ENCODE peak calls at places on chromosomes 7 and 10, in four cellular contexts. B is pancreas; M is CD8-positive, alpha-beta T cell; Y is CD4-positive, CD25-positive, alpha-beta regulatory T cell. I is an unnamed sample. For H3K36me3, the result is how much of the 10 kb centered on the place peaks cover.

GRCh38 chr7:142805350-142806020 is 34.7 kb downstream of the PRSS2 start:
- DNase-seq in B (no peak), M (peak), Y (no peak), I (no peak)

GRCh38 chr10:28382520-28383269 is 79.8 kb upstream of the MPP7 start:
- DNase-seq in B (no peak), M (no peak), Y (no peak), I (no peak)

GRCh38 chr10:8050561-8051108 is 3.9 kb upstream of the GATA3 start:
- DNase-seq in B (no peak), M (peak), Y (no peak), I (no peak)

GRCh38 chr7:119413314-119413805 is 859.6 kb upstream of the KCND2 start:
- DNase-seq in B (peak), M (no peak), Y (no peak), I (no peak)

GRCh38 chr10:125850766-125851731 is 27.7 kb downstream of the BCCIP start:
- DNase-seq in B (no peak), M (no peak), Y (no peak), I (no peak)

GRCh38 chr7:47931005-47931787 is 17.1 kb downstream of the PKD1L1 start:
- DNase-seq in B (no peak), M (no peak), Y (no peak), I (no peak)

GRCh38 chr10:58064714-58065528 is 202.8 kb downstream of the IPMK start:
- DNase-seq in B (no peak), M (no peak), Y (no peak), I (no peak)

GRCh38 chr10:63767512-63767911 is 246.3 kb downstream of the REEP3 start:
- DNase-seq in B (no peak), M (no peak), Y (no peak), I (no peak)

GRCh38 chr10:106560925-106561640 is 603.4 kb downstream of the SORCS1 start:
- DNase-seq in B (no peak), M (no peak), Y (no peak), I (no peak)

GRCh38 chr10:119871881-119872609 is 598 bp downstream of the MCMBP start:
- DNase-seq in B (peak), M (peak), Y (peak), I (peak)

GRCh38 chr10:109882251-109883057 is 40.9 kb downstream of the XPNPEP1 start:
- DNase-seq in B (no peak), M (no peak), Y (no peak), I (no peak)

GRCh38 chr10:98273454-98273850 is 5.5 kb upstream of the LOXL4 start:
- DNase-seq in B (no peak), M (no peak), Y (no peak), I (no peak)

GRCh38 chr10:129768437-129769355 is 195.4 kb downstream of the EBF3 start:
- DNase-seq in B (no peak), M (peak), Y (no peak), I (no peak)

DNA sequence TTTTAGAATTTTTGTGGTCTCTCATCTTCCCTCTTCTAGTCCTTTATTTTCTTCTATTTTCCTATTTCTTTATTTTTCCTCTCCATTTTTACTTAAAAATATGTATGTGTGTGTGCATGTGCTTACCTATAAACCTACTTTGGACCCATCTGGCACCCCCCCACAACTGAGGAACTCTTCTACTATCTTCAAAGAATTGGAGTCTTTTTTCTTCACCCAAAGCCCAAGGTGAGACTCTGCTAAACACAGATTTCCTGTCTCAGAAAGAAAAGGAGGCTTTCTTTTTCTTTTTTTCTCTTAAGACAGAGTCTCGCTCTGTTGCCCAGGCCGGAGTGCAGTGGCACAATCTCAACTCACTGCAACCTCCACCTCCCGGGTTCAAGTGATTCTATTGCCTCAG is 24.2 kb downstream of the PRTFDC1 start:
- DNase-seq in B (no peak), M (no peak), Y (no peak), I (no peak)
- H3K4me3 ChIP-seq in B (no peak), M (no peak), Y (no peak), I (no peak)

DNA sequence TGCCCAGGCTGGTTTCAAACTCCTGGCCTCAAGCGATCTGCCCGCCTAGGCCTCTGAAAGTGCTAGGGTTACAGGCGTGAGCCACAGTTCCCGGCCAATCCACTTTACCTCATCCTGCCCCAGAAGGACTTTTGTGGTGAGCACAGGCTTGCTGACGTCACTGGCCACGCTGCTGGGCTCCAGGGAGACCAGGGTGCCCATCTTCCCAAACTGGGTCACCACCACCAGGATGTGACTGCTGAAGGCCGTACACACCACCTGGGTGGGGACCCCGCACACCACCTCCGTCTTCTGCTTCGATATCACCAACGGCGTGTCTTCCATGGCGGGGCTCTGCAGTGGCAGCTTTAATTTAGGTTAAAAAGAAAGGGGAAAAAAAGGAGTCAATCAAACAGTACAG is 816 bp downstream of the PSMG3 start:
- DNase-seq in B (no peak), M (no peak), Y (no peak), I (peak)
- H3K36me3 ChIP-seq in B (under half), M (under half), Y (under half), I (under half)

DNA sequence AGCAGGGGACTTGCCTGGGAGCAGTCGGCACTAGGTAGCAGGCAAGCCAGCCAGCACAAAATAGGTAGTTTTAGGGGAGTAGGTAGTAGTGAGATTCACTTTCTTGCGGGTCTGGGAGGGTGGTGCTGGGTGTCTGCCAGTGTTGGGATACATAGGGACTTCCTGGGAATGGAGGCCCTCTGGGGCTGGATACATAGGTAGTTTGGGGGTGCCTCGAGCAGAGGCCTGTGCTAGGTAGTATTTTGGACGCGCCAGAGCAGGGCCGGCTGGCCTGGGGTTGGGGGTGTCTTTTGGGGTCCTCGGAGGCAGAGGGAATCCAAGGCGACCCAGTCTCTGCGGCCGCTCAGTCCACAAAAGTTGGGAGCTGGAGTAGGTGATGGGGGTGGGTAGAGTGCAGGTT is 2.0 kb upstream of the HOXA3 start:
- DNase-seq in B (peak), M (peak), Y (no peak), I (no peak)
- H3K4me3 ChIP-seq in B (no peak), M (no peak), Y (no peak), I (no peak)

DNA sequence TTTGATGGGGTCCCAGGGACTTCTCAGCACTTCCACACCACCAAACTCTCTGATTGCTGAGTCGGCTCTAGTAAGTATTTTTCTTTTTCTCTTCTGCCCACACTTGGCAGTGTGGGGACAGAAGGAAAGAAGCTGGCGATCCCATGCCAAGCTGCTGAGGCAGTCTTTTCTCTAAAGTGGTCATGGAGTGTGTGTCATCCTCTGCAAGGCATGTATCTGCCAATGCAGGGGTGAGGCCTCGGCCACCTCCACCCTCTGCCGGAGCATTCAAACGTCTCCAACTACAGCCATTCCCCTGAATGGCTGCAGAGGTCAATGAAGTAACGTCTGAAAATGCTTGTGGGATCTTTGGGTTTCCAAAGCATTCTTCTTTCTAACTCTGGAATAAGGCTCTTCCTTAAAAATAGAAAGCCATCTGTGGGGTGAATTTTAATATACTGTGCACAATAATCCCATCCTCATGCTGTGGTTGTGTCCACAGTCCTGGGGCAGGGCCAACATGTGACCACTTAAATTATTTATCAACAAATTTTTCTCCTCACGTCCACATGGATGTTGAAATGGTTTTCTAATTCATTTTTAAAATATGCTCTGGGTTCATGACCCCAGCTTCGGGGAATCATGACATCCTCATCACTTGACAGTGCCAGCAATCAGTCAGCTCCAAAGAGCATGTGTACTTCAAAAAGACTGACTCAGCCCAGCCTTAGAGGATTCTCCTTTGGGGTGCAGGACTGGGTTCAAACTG is 171.3 kb upstream of the ITGB1 start:
- DNase-seq in B (no peak), M (no peak), Y (no peak), I (no peak)
- H3K36me3 ChIP-seq in B (under half), M (under half), Y (under half), I (under half)

GRCh38 chr10:132554053-132554990 is 16.7 kb downstream of the INPP5A start:
- DNase-seq in B (no peak), M (no peak), Y (no peak), I (no peak)
- H3K4me3 ChIP-seq in B (no peak), M (no peak), Y (no peak), I (no peak)

GRCh38 chr7:50369408-50370026 is 65.0 kb downstream of the IKZF1 start:
- DNase-seq in B (no peak), M (no peak), Y (peak), I (peak)

GRCh38 chr7:50370884-50371283 is 66.4 kb downstream of the IKZF1 start:
- DNase-seq in B (no peak), M (no peak), Y (no peak), I (no peak)

GRCh38 chr7:50376056-50376455 is 71.5 kb downstream of the IKZF1 start:
- DNase-seq in B (no peak), M (no peak), Y (no peak), I (no peak)

GRCh38 chr7:50371551-50372021 is 67.1 kb downstream of the IKZF1 start:
- DNase-seq in B (no peak), M (no peak), Y (no peak), I (no peak)

GRCh38 chr7:50372921-50373320 is 68.4 kb downstream of the IKZF1 start:
- DNase-seq in B (no peak), M (no peak), Y (no peak), I (no peak)
- H3K36me3 ChIP-seq in B (under half), M (half or more), Y (half or more), I (half or more)